ENCODE peak calls at places on chromosomes 13 and 19, in nine cellular contexts. I is osteocyte, T is epithelial cell of esophagus, C is endothelial cell of umbilical vein, F is tibial nerve, E is breast epithelium, Q is lower lobe of right lung, P is AG10803, L is tibial artery. S is an unnamed sample.

GRCh38 chr19:10669246-10669645 is 15.1 kb downstream of the ILF3 start:
- DNase-seq in I (no peak), T (peak; percentile 48), C (no peak), F (no peak), E (no peak), Q (no peak), P (no peak), L (no peak), S (no peak)

GRCh38 chr13:103859952-103860351 is 793.7 kb upstream of the SLC10A2 start:
- DNase-seq in I (no peak), T (no peak), C (no peak), F (no peak), E (no peak), Q (no peak), P (no peak), L (no peak), S (no peak)

GRCh38 chr13:110366733-110367132 is 59.6 kb downstream of the COL4A2 start:
- DNase-seq in I (no peak), T (peak; percentile 39), C (no peak), F (no peak), E (no peak), Q (no peak), P (no peak), L (no peak), S (no peak)

GRCh38 chr19:16160943-16161560 is 12.3 kb downstream of the CIB3 start:
- DNase-seq in I (no peak), T (peak; percentile 92), C (peak; percentile 33), F (no peak), E (no peak), Q (no peak), P (peak; percentile 30), L (no peak), S (peak; percentile 93)

GRCh38 chr19:6126335-6126974 is 9.0 kb upstream of the ACSBG2 start:
- DNase-seq in I (no peak), T (peak; percentile 83), C (peak; percentile 75), F (no peak), E (no peak), Q (no peak), P (peak; percentile 67), L (no peak), S (peak; percentile 81)

GRCh38 chr13:110301606-110302131 is 5.3 kb downstream of the COL4A1 start:
- DNase-seq in I (peak; percentile 77), T (peak; percentile 24), C (no peak), F (no peak), E (no peak), Q (no peak), P (peak; percentile 88), L (no peak), S (no peak)

GRCh38 chr19:15274477-15274876 is 42.2 kb upstream of the EPHX3 start:
- DNase-seq in I (no peak), T (no peak), C (no peak), F (no peak), E (no peak), Q (no peak), P (no peak), L (no peak), S (no peak)

GRCh38 chr13:36163303-36163702 is 32.1 kb upstream of the DCLK1 start:
- DNase-seq in I (peak; percentile 42), T (no peak), C (no peak), F (peak; percentile 17), E (no peak), Q (no peak), P (no peak), L (no peak), S (no peak)

GRCh38 chr13:41622545-41623429 is 165.4 kb downstream of the RGCC start:
- DNase-seq in I (no peak), T (no peak), C (peak; percentile 36), F (no peak), E (no peak), Q (no peak), P (peak; percentile 86), L (no peak), S (no peak)

GRCh38 chr13:105147481-105147880 is 1388.0 kb downstream of the EFNB2 start:
- DNase-seq in I (no peak), T (no peak), C (peak; percentile 56), F (no peak), E (no peak), Q (no peak), P (no peak), L (no peak), S (peak; percentile 1)

GRCh38 chr19:14383898-14384669 is 2.8 kb downstream of the ADGRE5 start:
- DNase-seq in I (no peak), T (peak; percentile 47), C (no peak), F (no peak), E (no peak), Q (peak; percentile 65), P (peak; percentile 57), L (peak; percentile 56), S (peak; percentile 50)

GRCh38 chr13:39779337-39780270 is 124.1 kb downstream of the COG6 start:
- DNase-seq in I (no peak), T (peak; percentile 14), C (peak; percentile 31), F (peak; percentile 21), E (no peak), Q (no peak), P (peak; percentile 32), L (no peak), S (no peak)

GRCh38 chr19:54916822-54917221 is 10.9 kb downstream of the NCR1 start:
- DNase-seq in I (no peak), T (no peak), C (no peak), F (no peak), E (no peak), Q (no peak), P (no peak), L (no peak), S (no peak)

GRCh38 chr13:25018729-25019115 is 77.2 kb upstream of the PABPC3 start:
- DNase-seq in I (no peak), T (no peak), C (no peak), F (no peak), E (no peak), Q (no peak), P (no peak), L (no peak), S (peak; percentile 6)

GRCh38 chr13:27496851-27497250 is 46.5 kb upstream of the MTIF3 start:
- DNase-seq in I (peak; percentile 40), T (no peak), C (no peak), F (no peak), E (no peak), Q (no peak), P (no peak), L (no peak), S (no peak)

GRCh38 chr19:18961767-18962423 is 20.9 kb upstream of the HOMER3 start:
- DNase-seq in I (no peak), T (no peak), C (no peak), F (no peak), E (no peak), Q (no peak), P (no peak), L (no peak), S (no peak)

DNA sequence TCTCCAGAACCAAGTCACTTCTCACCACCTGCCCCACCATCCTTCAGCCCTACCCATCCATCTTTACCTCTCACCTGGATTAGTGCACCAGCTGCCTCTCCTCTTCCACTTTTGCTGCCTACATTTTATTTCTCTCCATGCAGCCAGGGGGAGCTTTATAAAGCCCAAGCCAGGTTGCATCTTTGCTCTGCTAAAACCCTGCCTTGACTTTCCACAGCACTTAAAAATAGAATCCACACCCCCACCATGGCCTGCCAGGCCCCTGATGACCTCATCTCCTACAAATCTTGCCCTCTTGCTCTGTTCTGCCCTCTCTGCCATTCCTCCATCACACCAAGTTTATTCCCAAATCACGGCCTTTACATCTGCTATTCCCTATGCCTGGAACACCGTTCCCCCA is 1.8 kb downstream of the HOOK2 start:
- DNase-seq in I (no peak), T (peak; percentile 42), C (no peak), F (no peak), E (no peak), Q (no peak), P (peak; percentile 71), L (no peak), S (peak; percentile 55)
- TF ChIP-seq CTCF in I (peak; percentile 34), T (peak; percentile 45), C (no peak), F (no peak), E (no peak), Q (no peak), P (peak; percentile 52), L (no peak), S (peak; percentile 33)

DNA sequence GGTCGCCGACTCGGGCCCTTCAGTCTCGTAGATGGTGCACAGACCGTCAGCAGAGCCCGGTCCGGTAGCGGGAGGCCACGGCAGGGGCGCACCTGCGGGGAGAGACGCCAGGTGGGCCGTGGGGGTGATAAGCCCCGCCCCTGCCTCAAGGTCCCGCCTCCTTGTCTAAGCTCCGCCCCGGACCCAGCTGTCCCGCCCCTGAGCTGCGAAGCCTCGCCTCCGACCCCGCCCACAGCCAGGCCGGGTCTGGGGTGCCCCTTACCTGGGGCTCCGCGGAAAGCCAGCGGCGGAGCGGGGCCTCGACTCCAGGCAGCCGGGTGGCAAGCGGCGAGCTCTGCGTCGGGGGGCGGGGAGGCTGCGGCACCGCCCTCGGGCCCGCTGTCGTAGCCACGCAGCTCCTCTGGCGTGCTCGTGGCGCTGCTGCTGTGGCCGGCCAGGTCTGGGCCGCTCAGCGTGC is 4.7 kb downstream of the PRR36 start:
- DNase-seq in I (no peak), T (peak; percentile 85), C (peak; percentile 50), F (no peak), E (peak; percentile 71), Q (peak; percentile 74), P (no peak), L (no peak), S (peak; percentile 79)
- TF ChIP-seq CTCF in I (peak; percentile 39), T (no peak), C (no peak), F (no peak), E (no peak), Q (no peak), P (no peak), L (no peak), S (no peak)

GRCh38 chr19:2170987-2171348 is 7.2 kb downstream of the DOT1L start:
- DNase-seq in I (no peak), T (no peak), C (no peak), F (no peak), E (no peak), Q (no peak), P (no peak), L (no peak), S (no peak)

GRCh38 chr19:2170219-2170618 is 6.5 kb downstream of the DOT1L start:
- DNase-seq in I (no peak), T (no peak), C (no peak), F (no peak), E (no peak), Q (no peak), P (no peak), L (no peak), S (no peak)

GRCh38 chr19:2173841-2174577 is 10.3 kb downstream of the DOT1L start:
- DNase-seq in I (no peak), T (no peak), C (no peak), F (no peak), E (no peak), Q (no peak), P (no peak), L (no peak), S (no peak)

GRCh38 chr19:2173388-2173787 is 9.7 kb downstream of the DOT1L start:
- DNase-seq in I (no peak), T (no peak), C (no peak), F (no peak), E (no peak), Q (no peak), P (no peak), L (no peak), S (no peak)

GRCh38 chr19:2171349-2172145 is 7.8 kb downstream of the DOT1L start:
- DNase-seq in I (no peak), T (no peak), C (no peak), F (no peak), E (no peak), Q (peak; percentile 60), P (no peak), L (no peak), S (no peak)
- TF ChIP-seq CTCF in I (no peak), T (no peak), C (no peak), F (no peak), E (no peak), Q (no peak), P (no peak), L (no peak), S (no peak)

GRCh38 chr13:98405107-98405571 is 171.8 kb downstream of the STK24 start:
- DNase-seq in I (no peak), T (no peak), C (no peak), F (no peak), E (no peak), Q (no peak), P (peak; percentile 52), L (no peak), S (no peak)
- TF ChIP-seq CTCF in I (no peak), T (no peak), C (no peak), F (no peak), E (no peak), Q (no peak), P (no peak), L (no peak), S (no peak)

S was measured in MCF 10A.